ENCODE peak calls at places on chromosomes 2 and 18, in six cellular contexts. J, I, V, B, K and D are unnamed samples.

GRCh38 chr2:95315801-95316411 is 18.8 kb downstream of the KCNIP3 start:
- DNase-seq in J (no peak), I (no peak), V (peak), B (no peak), K (no peak), D (no peak)

GRCh38 chr2:42854207-42854818 is 61.9 kb upstream of the HAAO start:
- DNase-seq in J (peak), I (no peak), V (peak), B (no peak), K (no peak), D (no peak)

GRCh38 chr2:105116348-105116747 is 78.5 kb downstream of the MRPS9 start:
- DNase-seq in J (no peak), I (no peak), V (no peak), B (no peak), K (no peak), D (no peak)

GRCh38 chr2:109513749-109514588 is 99.8 kb downstream of the SEPTIN10 start:
- DNase-seq in J (peak), I (no peak), V (peak), B (no peak), K (peak), D (no peak)

GRCh38 chr2:85649201-85650190 is 18.5 kb downstream of the SFTPB start:
- DNase-seq in J (no peak), I (no peak), V (peak), B (no peak), K (peak), D (no peak)

GRCh38 chr18:61350578-61350977 is 17.3 kb downstream of the CDH20 start:
- DNase-seq in J (no peak), I (no peak), V (no peak), B (no peak), K (no peak), D (no peak)

GRCh38 chr2:36411962-36412444 is 56.4 kb downstream of the CRIM1 start:
- DNase-seq in J (no peak), I (peak), V (no peak), B (no peak), K (peak), D (no peak)

GRCh38 chr2:160036736-160037135 is 25.7 kb downstream of the PLA2R1 start:
- DNase-seq in J (no peak), I (no peak), V (no peak), B (no peak), K (no peak), D (no peak)

GRCh38 chr2:144513388-144514100 is 6.4 kb downstream of the ZEB2 start:
- DNase-seq in J (no peak), I (no peak), V (peak), B (no peak), K (no peak), D (peak)

GRCh38 chr2:116513991-116514390 is 1300.5 kb upstream of the DDX18 start:
- DNase-seq in J (no peak), I (no peak), V (no peak), B (no peak), K (no peak), D (no peak)

GRCh38 chr2:112765251-112765650 is 842 bp upstream of the CKAP2L start:
- DNase-seq in J (no peak), I (no peak), V (no peak), B (no peak), K (no peak), D (no peak)

GRCh38 chr2:42567389-42567788 is 1.0 kb upstream of the MTA3 start:
- DNase-seq in J (no peak), I (no peak), V (peak), B (no peak), K (no peak), D (no peak)

GRCh38 chr2:17936599-17936998 is 58.1 kb downstream of the KCNS3 start:
- DNase-seq in J (no peak), I (no peak), V (no peak), B (no peak), K (no peak), D (no peak)

GRCh38 chr2:17935242-17935885 is 56.9 kb downstream of the KCNS3 start:
- DNase-seq in J (no peak), I (no peak), V (no peak), B (no peak), K (no peak), D (no peak)

GRCh38 chr2:17934721-17935120 is 56.3 kb downstream of the KCNS3 start:
- DNase-seq in J (no peak), I (no peak), V (peak), B (no peak), K (no peak), D (no peak)

GRCh38 chr2:17943444-17943843 is 65.0 kb downstream of the KCNS3 start:
- DNase-seq in J (no peak), I (no peak), V (no peak), B (no peak), K (no peak), D (no peak)

DNA sequence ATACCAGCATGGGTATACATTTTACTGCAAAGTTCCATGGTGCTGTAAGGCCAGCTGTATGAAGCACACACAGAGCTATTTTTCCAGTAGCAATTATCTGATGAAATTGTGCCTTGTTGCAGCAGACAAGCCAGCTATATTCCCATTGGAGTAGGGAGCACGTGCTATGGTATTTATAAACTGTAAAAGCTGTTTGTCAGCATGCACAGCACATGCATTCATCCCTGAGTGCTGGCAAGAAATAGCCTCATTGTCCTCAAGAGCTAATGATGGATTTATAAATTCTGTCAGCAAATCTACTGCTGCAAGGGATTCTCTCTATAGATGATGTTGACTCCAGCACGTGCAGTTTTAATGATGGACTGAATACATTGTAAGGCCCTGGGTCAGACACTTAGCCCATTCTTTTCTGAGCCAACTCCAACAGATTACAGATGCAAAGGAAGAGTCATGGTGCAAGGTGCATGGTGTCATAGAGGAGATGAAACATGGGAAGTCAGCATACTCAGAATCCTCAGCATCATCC is 61.7 kb downstream of the KCNS3 start:
- DNase-seq in J (no peak), I (no peak), V (no peak), B (no peak), K (no peak), D (no peak)
- TF ChIP-seq CTCF in J (no peak), I (no peak), V (no peak), B (no peak), K (no peak), D (no peak)

DNA sequence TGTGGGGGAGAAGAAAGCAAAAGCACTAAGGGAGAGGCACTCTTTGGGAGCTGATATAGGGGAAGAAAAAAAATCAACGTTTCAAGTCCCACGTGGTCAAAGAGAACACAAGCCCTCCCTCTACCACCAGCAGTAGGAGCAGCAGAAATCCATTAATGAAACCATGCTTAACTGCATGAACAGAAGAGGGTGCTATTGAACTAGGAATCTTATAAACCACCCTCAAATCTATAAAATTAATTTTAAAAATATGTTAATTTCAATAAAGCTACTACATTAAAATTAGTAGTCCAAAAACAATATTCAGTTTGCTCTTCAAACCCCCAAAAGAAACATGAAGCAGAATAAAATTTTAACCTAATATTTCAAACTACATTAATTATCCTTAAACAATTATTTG is 147.8 kb downstream of the TMEM18 start:
- DNase-seq in J (no peak), I (no peak), V (no peak), B (no peak), K (peak), D (no peak)
- TF ChIP-seq CTCF in J (peak), I (peak), V (peak), B (no peak), K (no peak), D (no peak)

DNA sequence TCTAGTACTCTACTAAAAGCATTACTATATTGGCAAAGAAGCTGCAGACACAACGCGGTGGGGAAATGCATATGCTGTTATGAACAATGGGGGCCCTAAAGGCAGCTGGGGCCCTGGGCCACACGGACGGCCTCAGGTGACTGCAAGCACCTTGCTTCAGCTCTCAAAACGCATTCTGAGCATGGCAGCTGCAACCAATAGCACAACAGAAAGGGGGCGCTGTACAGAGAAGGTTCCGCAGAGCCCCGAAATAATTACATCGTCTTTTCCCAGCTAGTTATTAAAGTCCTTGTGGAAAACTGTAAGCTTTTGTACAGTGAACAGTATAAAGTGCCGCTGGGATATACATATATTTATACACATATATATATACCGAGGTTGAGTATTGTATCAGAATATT is 45.3 kb upstream of the PXDN start:
- DNase-seq in J (no peak), I (no peak), V (no peak), B (no peak), K (no peak), D (no peak)
- TF ChIP-seq CTCF in J (no peak), I (peak), V (no peak), B (no peak), K (no peak), D (peak)

GRCh38 chr2:30334738-30335426 is 103.5 kb downstream of the LBH start:
- DNase-seq in J (no peak), I (peak), V (no peak), B (no peak), K (peak), D (no peak)
- TF ChIP-seq CTCF in J (no peak), I (peak), V (no peak), B (no peak), K (peak), D (no peak)

DNA sequence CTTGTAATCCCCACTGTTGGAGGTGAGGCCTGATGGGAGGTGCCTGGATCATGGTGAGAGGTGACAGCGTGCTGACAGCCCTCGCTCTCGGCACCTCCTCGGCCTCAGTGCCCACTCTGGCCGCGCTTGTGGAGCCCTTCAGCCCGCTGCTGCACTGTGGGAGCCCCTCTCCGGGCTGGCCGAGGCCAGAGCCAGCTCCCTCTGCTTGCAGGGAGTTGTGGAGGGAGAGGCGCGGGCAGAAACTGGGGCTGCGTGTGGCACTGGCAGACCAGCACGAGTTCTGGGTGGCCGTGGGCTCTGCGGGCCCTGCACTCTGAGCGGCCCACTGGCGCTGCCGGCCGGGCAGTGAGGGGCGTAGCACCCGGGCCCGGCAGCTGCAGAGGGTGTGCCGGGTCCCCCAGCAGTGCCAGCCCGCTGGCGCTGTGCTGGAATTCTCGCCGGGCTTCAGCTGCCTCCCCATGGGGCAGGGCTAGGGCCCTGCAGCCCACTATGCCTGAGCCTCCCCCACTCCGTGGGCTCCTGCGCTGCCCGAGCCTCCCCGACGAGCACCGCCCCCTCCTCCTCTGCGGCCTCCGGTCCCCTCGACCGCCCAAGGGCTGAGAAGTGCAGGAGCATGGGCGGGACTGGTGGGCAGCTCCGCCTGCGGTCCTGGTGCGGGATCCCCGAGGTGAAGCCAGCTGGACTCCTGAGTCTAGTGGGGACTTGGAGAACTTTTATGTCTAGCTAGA is 197.1 kb downstream of the SPP2 start:
- DNase-seq in J (no peak), I (no peak), V (no peak), B (no peak), K (no peak), D (no peak)
- TF ChIP-seq CTCF in J (no peak), I (no peak), V (no peak), B (no peak), K (no peak), D (no peak)

GRCh38 chr18:45851196-45851925 is 25.9 kb downstream of the SIGLEC15 start:
- DNase-seq in J (no peak), I (no peak), V (no peak), B (no peak), K (no peak), D (no peak)
- TF ChIP-seq CTCF in J (no peak), I (no peak), V (no peak), B (no peak), K (no peak), D (no peak)

DNA sequence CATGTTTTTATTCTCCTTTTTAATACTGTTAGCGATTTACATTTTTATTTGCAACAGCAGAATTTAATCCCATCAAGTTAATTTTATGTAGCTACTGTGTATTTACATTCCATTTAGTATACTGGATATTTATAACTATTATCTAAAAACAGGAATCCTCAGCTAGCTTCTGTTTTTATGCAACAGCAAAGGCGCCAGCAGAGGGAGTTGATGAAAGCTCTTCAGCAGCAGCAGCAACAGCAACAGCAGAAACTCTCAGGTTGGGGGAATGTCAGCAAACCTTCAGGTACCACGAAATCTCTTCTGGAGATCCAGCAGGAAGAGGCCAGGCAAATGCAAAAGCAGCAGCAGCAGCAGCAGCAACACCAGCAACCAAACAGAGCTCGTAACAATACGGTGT is 26.2 kb upstream of the SNORC start:
- DNase-seq in J (no peak), I (no peak), V (no peak), B (no peak), K (no peak), D (no peak)
- TF ChIP-seq CTCF in J (no peak), I (peak), V (peak), B (no peak), K (peak), D (no peak)